ENCODE peak calls at places on chromosomes 3 and 15, in six cellular contexts. S is K562, D is spleen, Z is HL-60, P is sigmoid colon, H is H1. W is an unnamed sample.

GRCh38 chr15:65184305-65184943 is 718 bp downstream of the CLPX start:
- DNase-seq in S (peak), D (peak), Z (no peak), P (peak), H (no peak), W (peak)

GRCh38 chr15:101028772-101029438 is 109.7 kb downstream of the LRRK1 start:
- DNase-seq in S (no peak), D (peak), Z (no peak), P (peak), H (no peak), W (peak)

GRCh38 chr3:144942093-144942492 is 970.5 kb downstream of the DIPK2A start:
- DNase-seq in S (no peak), D (no peak), Z (no peak), P (no peak), H (no peak), W (no peak)

GRCh38 chr3:128060473-128061381 is 8.5 kb downstream of the SEC61A1 start:
- DNase-seq in S (no peak), D (no peak), Z (no peak), P (no peak), H (no peak), W (no peak)

GRCh38 chr3:78507196-78507984 is 1260.4 kb downstream of the ROBO1 start:
- DNase-seq in S (no peak), D (no peak), Z (no peak), P (no peak), H (peak), W (no peak)

GRCh38 chr3:161462138-161462537 is 34.5 kb upstream of the OTOL1 start:
- DNase-seq in S (no peak), D (no peak), Z (no peak), P (no peak), H (no peak), W (no peak)

GRCh38 chr3:39981547-39982184 is 172.3 kb downstream of the MYRIP start:
- DNase-seq in S (no peak), D (no peak), Z (no peak), P (no peak), H (no peak), W (no peak)

GRCh38 chr3:156547637-156548036 is 7.3 kb downstream of the SSR3 start:
- DNase-seq in S (no peak), D (no peak), Z (no peak), P (no peak), H (no peak), W (no peak)

GRCh38 chr15:70245932-70246622 is 148.4 kb upstream of the TLE3 start:
- DNase-seq in S (no peak), D (peak), Z (no peak), P (peak), H (no peak), W (no peak)

GRCh38 chr3:71659758-71660666 is 65.2 kb downstream of the EIF4E3 start:
- DNase-seq in S (no peak), D (no peak), Z (no peak), P (no peak), H (no peak), W (no peak)

GRCh38 chr3:13111173-13111873 is 38.1 kb upstream of the IQSEC1 start:
- DNase-seq in S (no peak), D (peak), Z (no peak), P (peak), H (no peak), W (no peak)

GRCh38 chr3:50539887-50540286 is 27.7 kb downstream of the C3orf18 start:
- DNase-seq in S (peak), D (no peak), Z (no peak), P (no peak), H (no peak), W (no peak)

GRCh38 chr3:42780892-42781700 is 8.0 kb upstream of the CCDC13 start:
- DNase-seq in S (peak), D (no peak), Z (no peak), P (no peak), H (no peak), W (no peak)
- TF ChIP-seq POLR2AphosphoS5 in S (no peak), D (no peak), Z (no peak), P (no peak), H (no peak), W (peak)

GRCh38 chr15:83378921-83379561 is 68.1 kb upstream of the SH3GL3 start:
- DNase-seq in S (no peak), D (no peak), Z (no peak), P (no peak), H (no peak), W (no peak)
- H3K4me3 ChIP-seq in S (no peak), D (no peak), Z (no peak), P (no peak), H (peak), W (no peak)

DNA sequence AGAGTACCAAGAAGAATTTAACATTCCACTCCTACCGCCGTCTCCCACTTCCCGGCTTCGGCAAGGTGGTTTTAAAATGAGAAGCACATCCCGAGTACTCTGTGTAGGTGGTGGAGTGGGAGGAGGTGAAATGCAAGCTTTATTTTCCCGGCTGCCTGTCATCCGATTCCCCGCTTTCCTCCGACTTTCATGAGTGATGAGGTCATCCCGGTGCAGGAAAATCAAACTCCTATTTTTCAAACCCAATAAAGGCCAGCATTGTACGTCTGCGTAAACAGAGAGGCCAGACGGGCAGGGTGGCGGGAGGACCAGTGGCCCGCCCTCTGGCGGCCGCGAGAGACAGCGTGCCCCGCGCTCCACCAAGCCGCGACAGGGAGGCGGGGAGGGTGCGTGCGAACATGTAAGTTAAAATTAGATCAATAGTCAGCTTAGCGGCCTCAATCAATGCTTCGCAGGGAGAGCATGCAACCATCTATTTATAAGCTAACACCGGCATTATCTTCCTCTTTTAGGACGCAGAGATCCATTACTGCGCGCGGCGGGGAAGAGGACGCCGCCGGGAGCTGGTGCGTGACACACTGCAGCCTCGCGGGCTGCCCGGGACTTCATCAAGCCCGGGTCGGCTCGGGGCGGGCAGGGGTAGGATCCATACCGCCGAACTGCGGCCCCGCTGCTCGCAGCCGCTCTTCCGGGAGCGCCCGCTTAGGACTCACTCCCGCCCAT is 163.3 kb downstream of the CD47 start:
- DNase-seq in S (peak), D (peak), Z (no peak), P (peak), H (peak), W (no peak)
- TF ChIP-seq POLR2AphosphoS5 in S (no peak), D (peak), Z (peak), P (no peak), H (no peak), W (peak)

GRCh38 chr15:75698399-75698747 is 14.3 kb downstream of the CSPG4 start:
- DNase-seq in S (no peak), D (no peak), Z (no peak), P (no peak), H (no peak), W (no peak)

GRCh38 chr15:75696303-75696657 is 16.4 kb downstream of the CSPG4 start:
- DNase-seq in S (no peak), D (no peak), Z (no peak), P (peak), H (no peak), W (no peak)

GRCh38 chr15:75695634-75696302 is 16.9 kb downstream of the CSPG4 start:
- DNase-seq in S (no peak), D (no peak), Z (no peak), P (no peak), H (no peak), W (no peak)

GRCh38 chr15:75697523-75698398 is 14.9 kb downstream of the CSPG4 start:
- DNase-seq in S (no peak), D (no peak), Z (no peak), P (peak), H (no peak), W (no peak)

DNA sequence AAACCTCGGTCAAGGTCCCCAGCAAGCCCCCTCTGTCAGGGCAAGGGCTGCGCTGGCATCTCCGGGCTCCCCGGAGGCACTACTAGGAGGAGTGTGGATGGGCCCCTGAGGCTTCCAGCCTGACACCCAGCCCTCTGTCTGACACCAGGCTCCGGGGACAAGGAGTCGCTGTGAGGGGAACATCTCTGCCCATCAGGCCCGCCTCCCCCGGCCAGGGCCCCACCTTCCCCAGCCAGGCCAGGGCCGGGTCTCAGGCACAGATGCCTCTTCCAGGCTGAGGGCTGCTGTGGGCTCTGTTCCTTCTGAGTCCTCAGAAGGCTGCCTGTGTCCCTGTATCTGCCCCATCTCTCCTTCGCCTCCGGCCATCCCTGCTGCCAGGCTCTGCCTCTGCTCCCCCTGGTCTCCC is 15.8 kb downstream of the CSPG4 start:
- DNase-seq in S (no peak), D (no peak), Z (no peak), P (no peak), H (no peak), W (no peak)
- H3K4me3 ChIP-seq in S (no peak), D (no peak), Z (no peak), P (no peak), H (no peak), W (no peak)

GRCh38 chr15:63246691-63247464 is 30.5 kb upstream of the APH1B start:
- DNase-seq in S (no peak), D (no peak), Z (peak), P (peak), H (no peak), W (no peak)
- TF ChIP-seq POLR2AphosphoS5 in S (no peak), D (no peak), Z (no peak), P (peak), H (no peak), W (peak)

DNA sequence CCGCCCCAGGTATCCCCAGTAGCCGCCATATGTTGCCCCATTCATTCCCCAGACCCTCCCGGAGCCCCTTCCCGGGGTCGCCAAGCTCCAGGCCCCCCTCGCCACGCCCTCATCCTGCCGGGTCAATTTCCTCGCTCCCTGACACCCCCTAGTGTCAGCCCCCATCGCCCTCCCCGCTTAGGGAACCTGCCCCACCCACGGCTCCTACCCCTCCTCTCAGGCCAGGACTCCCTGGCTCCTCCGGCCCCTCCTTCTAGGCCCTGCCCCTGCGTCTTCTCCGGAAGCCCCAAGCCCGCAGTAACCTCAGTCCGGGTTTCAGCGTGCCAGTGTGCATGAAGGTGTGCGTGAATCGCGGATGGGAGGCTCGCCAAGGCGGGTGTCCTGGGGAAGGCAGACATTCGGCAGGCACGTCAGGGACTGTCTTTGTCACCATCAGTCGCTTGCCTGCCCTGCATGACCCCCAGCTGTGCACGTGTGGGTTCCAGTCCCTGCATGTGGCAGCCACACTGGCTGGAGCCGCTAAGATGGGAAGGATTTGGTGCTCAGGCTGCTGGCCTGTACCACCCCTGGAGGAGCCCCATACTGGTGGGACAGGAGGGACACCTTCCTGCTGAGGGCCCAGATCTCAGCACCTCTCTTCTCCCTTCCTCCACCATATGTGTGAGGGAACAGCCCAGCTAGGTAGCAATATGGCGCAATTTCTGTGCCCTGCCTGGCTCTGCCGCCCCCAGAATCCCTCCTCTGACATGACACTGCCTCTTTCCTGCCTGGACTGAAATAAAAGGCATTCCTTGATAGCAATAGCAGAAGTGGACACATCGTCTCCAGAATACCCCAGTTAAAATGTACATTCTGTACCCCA is 704 bp downstream of the DISP2 start:
- DNase-seq in S (peak), D (peak), Z (no peak), P (no peak), H (no peak), W (no peak)
- H3K4me3 ChIP-seq in S (peak), D (peak), Z (peak), P (peak), H (peak), W (peak)

GRCh38 chr15:74632601-74633000 is 17.0 kb downstream of the CLK3 start:
- DNase-seq in S (no peak), D (no peak), Z (no peak), P (no peak), H (no peak), W (no peak)

GRCh38 chr15:74630284-74631086 is 14.8 kb downstream of the CLK3 start:
- DNase-seq in S (no peak), D (peak), Z (no peak), P (no peak), H (no peak), W (no peak)

GRCh38 chr15:74631408-74631807 is 15.8 kb downstream of the CLK3 start:
- DNase-seq in S (no peak), D (no peak), Z (no peak), P (no peak), H (no peak), W (no peak)

GRCh38 chr15:74631087-74631385 is 15.4 kb downstream of the CLK3 start:
- DNase-seq in S (no peak), D (no peak), Z (no peak), P (no peak), H (no peak), W (no peak)

DNA sequence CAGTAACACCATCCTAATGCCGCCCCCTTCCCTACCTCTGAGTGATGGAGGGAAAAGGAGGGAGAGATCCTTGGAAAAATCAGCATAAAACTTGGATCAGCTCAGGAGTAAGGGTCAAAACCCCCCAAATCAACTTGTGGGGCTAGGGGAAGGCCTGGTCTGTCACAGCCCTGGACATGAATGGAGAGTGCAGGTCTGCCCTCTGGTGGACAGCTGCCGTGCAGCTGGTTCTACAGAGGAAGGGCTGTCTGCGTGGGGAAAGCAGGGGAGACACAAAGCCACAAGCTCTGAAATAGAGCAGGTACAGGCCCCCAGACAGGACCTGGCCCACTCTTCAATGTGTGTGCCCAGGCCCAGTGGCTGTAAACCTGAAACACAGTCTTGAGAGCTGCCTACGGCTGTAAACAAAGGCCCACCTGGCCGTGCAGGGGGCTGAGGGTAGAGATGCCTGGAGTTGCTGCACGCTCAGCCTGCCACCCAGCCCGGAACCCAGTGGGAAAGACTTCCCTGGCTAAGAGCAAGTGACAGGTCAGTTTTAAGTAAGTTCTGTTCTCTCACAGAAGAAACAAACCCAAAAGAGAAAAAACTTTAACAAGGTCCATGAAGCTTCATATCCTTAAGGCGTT is 16.4 kb downstream of the CLK3 start:
- DNase-seq in S (peak), D (peak), Z (no peak), P (no peak), H (no peak), W (no peak)
- TF ChIP-seq POLR2AphosphoS5 in S (no peak), D (no peak), Z (no peak), P (no peak), H (no peak), W (no peak)

DNA sequence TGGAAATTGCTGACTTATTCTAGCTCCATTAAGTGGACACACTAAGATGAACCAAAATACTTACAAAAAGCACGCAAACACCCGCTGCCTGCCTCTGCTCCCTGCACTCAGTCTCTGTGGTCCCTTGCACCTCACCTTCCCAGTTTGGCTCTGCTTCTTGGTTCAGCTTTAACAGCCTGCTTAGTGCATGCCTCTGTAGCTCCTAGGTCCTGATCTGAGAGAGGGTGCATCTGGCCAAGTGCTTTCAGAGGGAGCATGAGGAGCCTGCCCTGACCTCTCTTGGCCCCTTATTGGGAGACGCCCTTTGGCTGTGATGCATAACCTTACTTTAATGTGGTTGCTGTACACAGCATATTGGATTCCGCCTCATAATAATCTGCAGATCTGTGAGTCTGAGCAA is 21.2 kb upstream of the ATP10A start:
- DNase-seq in S (no peak), D (no peak), Z (no peak), P (no peak), H (no peak), W (peak)
- H3K4me3 ChIP-seq in S (no peak), D (no peak), Z (no peak), P (no peak), H (no peak), W (no peak)

GRCh38 chr3:170657312-170657711 is 71.4 kb upstream of the SLC7A14 start:
- DNase-seq in S (no peak), D (no peak), Z (no peak), P (no peak), H (no peak), W (no peak)
- TF ChIP-seq POLR2AphosphoS5 in S (no peak), D (no peak), Z (no peak), P (no peak), H (no peak), W (no peak)

W was measured in vagina.